ENCODE peak calls at places on chromosomes 5 and 9, in four cellular contexts. R, O, B and X are unnamed samples.
A peak's percentile ranks its signal among the peaks of the same experiment; 100 is the strongest.

GRCh38 chr5:122156724-122157325 is 27.5 kb downstream of the ZNF474 start:
- DNase-seq in R (no peak), O (no peak), B (peak; percentile 43), X (peak; percentile 65)

GRCh38 chr9:127923771-127924170 is 6.8 kb downstream of the PIP5KL1 start:
- DNase-seq in R (no peak), O (no peak), B (peak; percentile 74), X (no peak)

GRCh38 chr9:120711841-120712538 is 2.3 kb downstream of the MEGF9 start:
- DNase-seq in R (no peak), O (no peak), B (peak; percentile 47), X (no peak)

GRCh38 chr5:38831117-38831516 is 14.7 kb upstream of the OSMR start:
- DNase-seq in R (no peak), O (no peak), B (no peak), X (no peak)

GRCh38 chr5:44178414-44178813 is 210.8 kb downstream of the FGF10 start:
- DNase-seq in R (no peak), O (no peak), B (no peak), X (no peak)

GRCh38 chr5:65855758-65856157 is 70.6 kb upstream of the ERBIN start:
- DNase-seq in R (no peak), O (no peak), B (no peak), X (no peak)

GRCh38 chr9:126360073-126360472 is 33.4 kb downstream of the MVB12B start:
- DNase-seq in R (no peak), O (no peak), B (no peak), X (no peak)

GRCh38 chr5:142959683-142960308 is 189.6 kb downstream of the ARHGAP26 start:
- DNase-seq in R (no peak), O (no peak), B (peak; percentile 36), X (no peak)

GRCh38 chr9:32378496-32378895 is 5.9 kb upstream of the ACO1 start:
- DNase-seq in R (peak; percentile 56), O (peak; percentile 67), B (peak; percentile 80), X (peak; percentile 84)

GRCh38 chr9:121778252-121779225 is 127.1 kb downstream of the DAB2IP start:
- DNase-seq in R (no peak), O (peak; percentile 68), B (no peak), X (no peak)

GRCh38 chr9:113233146-113233545 is 11.8 kb downstream of the SLC31A1 start:
- DNase-seq in R (no peak), O (no peak), B (no peak), X (no peak)

GRCh38 chr5:6781711-6782110 is 68.5 kb downstream of the TENT4A start:
- DNase-seq in R (no peak), O (no peak), B (no peak), X (no peak)

GRCh38 chr9:93132287-93132927 is 1.6 kb downstream of the NINJ1 start:
- DNase-seq in R (peak; percentile 70), O (peak; percentile 96), B (peak; percentile 54), X (no peak)

GRCh38 chr9:21205204-21205603 is 1.7 kb downstream of the IFNA10 start:
- DNase-seq in R (no peak), O (no peak), B (no peak), X (no peak)

GRCh38 chr5:140134277-140134935 is 8.7 kb downstream of the IGIP start:
- DNase-seq in R (no peak), O (peak; percentile 24), B (no peak), X (no peak)

GRCh38 chr9:82410306-82410705 is 421.7 kb downstream of the SPATA31D1 start:
- DNase-seq in R (no peak), O (no peak), B (peak; percentile 3), X (no peak)

GRCh38 chr5:163189023-163189553 is 248.3 kb upstream of the CCNG1 start:
- DNase-seq in R (no peak), O (no peak), B (no peak), X (no peak)

GRCh38 chr5:2995667-2996066 is 244.2 kb upstream of the IRX2 start:
- DNase-seq in R (no peak), O (no peak), B (no peak), X (no peak)

GRCh38 chr9:129489838-129490582 is 130.9 kb downstream of the C9orf50 start:
- DNase-seq in R (no peak), O (no peak), B (peak; percentile 68), X (no peak)

GRCh38 chr5:54719384-54720306 is 202.1 kb downstream of the SNX18 start:
- DNase-seq in R (peak; percentile 43), O (peak; percentile 56), B (no peak), X (no peak)

GRCh38 chr5:144332265-144332664 is 161.6 kb downstream of the KCTD16 start:
- DNase-seq in R (no peak), O (no peak), B (peak; percentile 3), X (no peak)

GRCh38 chr9:114177423-114178064 is 22.2 kb downstream of the COL27A1 start:
- DNase-seq in R (no peak), O (peak; percentile 80), B (no peak), X (no peak)

GRCh38 chr5:60325870-60326269 is 374.1 kb downstream of the DEPDC1B start:
- DNase-seq in R (no peak), O (no peak), B (no peak), X (no peak)

GRCh38 chr5:150632305-150633160 is 7.9 kb upstream of the SYNPO start:
- DNase-seq in R (no peak), O (no peak), B (peak; percentile 51), X (no peak)

GRCh38 chr5:127758884-127759283 is 55.7 kb downstream of the CCDC192 start:
- DNase-seq in R (no peak), O (no peak), B (no peak), X (no peak)

GRCh38 chr5:59715228-59715627 is 178.3 kb downstream of the PDE4D start:
- DNase-seq in R (no peak), O (no peak), B (no peak), X (no peak)

GRCh38 chr9:113580041-113580953 is 116.8 kb downstream of the RGS3 start:
- DNase-seq in R (peak; percentile 38), O (peak; percentile 83), B (no peak), X (peak; percentile 27)

GRCh38 chr5:149865746-149866145 is 78.8 kb downstream of the PDE6A start:
- DNase-seq in R (no peak), O (peak; percentile 9), B (no peak), X (no peak)

GRCh38 chr9:135904121-135904520 is 3.2 kb downstream of the CAMSAP1 start:
- DNase-seq in R (no peak), O (peak; percentile 43), B (no peak), X (no peak)

GRCh38 chr5:151264113-151264512 is 11.1 kb downstream of the GM2A start:
- DNase-seq in R (no peak), O (no peak), B (no peak), X (no peak)

GRCh38 chr9:131112374-131113159 is 12.8 kb upstream of the NUP214 start:
- DNase-seq in R (no peak), O (no peak), B (no peak), X (no peak)
- TF ChIP-seq POLR2A in R (no peak), O (no peak), B (no peak), X (no peak)

GRCh38 chr9:15670246-15670645 is 117.4 kb downstream of the CCDC171 start:
- DNase-seq in R (no peak), O (no peak), B (no peak), X (no peak)
- TF ChIP-seq POLR2A in R (no peak), O (no peak), B (no peak), X (no peak)

DNA sequence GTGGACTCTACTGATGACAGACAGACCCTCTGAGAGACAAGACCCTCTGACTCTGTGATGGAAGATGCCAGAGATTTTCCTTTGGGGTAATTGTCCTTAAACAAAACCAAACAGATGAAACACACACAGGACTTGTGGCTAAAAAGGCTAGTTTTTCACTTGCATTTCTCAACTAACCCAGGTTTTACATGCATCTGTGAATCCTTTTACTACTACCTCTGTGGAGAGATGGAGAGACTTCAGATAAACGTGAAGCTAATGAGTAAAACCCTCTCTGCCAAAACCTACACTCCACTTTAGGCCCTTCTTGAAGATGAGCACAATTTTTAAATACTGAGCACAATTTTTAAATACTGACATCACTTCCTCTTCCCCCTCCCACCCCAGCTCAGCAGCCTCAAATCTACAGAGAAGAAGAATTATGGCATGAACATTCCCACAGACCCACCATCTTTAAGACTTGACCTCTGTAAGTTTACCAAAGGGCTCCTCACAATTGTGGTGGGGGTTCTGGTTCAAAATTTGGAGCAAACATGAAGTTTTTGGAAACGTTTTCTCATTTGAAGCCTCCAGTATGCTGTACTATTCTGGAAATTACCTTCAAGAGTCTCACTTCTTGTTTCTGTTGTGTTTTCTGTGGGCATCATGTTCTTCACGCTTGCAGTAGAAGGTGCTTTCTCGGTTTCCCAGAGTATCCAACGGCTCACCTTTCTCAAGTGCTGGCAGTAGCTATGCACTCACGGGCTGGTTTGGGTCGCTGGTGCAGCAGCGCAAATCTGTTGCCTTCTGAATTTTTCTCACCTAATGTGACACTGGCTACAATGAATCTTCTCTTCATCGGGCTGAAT is 42.7 kb downstream of the ACER2 start:
- DNase-seq in R (no peak), O (no peak), B (no peak), X (no peak)
- TF ChIP-seq POLR2A in R (no peak), O (no peak), B (no peak), X (no peak)

DNA sequence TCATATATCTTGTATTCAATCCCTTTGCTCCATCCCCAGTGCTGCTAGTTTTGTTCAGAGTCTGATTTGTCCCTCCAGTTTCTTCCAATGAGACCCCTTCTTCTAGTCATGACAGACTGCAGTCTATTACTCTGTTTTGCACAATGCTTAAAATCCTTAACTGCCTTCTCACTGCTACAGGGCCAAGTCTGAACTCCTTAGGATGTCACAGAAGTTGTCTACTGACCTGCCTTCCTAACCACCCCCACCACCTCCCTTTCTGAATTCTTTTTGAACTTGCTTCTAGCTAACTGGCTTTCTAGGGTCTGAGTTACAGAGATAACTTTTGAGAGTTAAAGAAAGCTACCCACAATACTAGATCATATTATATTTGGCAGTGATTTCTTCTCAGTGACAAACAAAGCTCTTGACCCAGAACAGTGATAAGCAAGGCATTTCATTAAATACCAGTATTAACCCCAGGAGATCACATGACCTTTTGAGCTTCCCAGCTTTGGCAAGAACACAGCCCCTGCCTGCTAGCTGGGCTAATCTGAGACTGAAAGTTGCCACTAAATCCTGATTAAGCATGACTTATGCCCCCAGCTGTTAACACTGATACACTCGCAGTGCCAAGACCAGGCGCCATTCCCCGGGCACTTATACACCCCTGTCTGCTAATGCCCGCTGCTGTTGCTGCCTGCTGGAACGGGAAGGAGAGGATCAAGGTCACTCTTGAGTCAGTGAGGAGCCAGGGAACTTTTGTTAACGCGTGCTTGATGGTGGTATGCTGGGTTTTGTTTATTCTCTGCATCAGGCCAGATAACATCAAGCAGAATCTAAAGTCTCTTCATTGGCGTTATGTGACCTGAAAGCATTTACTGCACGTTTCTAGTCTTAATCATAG is 36.4 kb upstream of the ADAMTSL1 start:
- DNase-seq in R (peak; percentile 19), O (peak; percentile 83), B (no peak), X (no peak)
- TF ChIP-seq POLR2A in R (no peak), O (peak; percentile 18), B (no peak), X (no peak)